ENCODE peak calls at places on chromosomes 1 and 21, in nine cellular contexts. One of them, this sample, is unnamed. For H3K4me1, the result is how much of the 10 kb centered on the place peaks cover.

GRCh38 chr1:26959722-26960624 is at the start of gene KDF1:
- DNase-seq in prostate gland: peak
- DNase-seq in hepatocyte: peak
- DNase-seq in Panc1: no peak
- DNase-seq in IMR-90: no peak
- DNase-seq in cardiac muscle cell: no peak
- DNase-seq in mammary epithelial cell: peak
- DNase-seq in PC-9: peak
- DNase-seq in upper lobe of right lung: peak
- DNase-seq in this sample: peak

GRCh38 chr1:55938376-55938850 is 641.0 kb downstream of the PLPP3 start:
- DNase-seq in PC-9: no peak
- DNase-seq in prostate gland: no peak
- DNase-seq in hepatocyte: no peak
- DNase-seq in cardiac muscle cell: no peak
- DNase-seq in upper lobe of right lung: no peak
- DNase-seq in mammary epithelial cell: no peak
- DNase-seq in IMR-90: no peak
- DNase-seq in Panc1: no peak
- DNase-seq in this sample: no peak

GRCh38 chr1:107195476-107195875 is 54.6 kb downstream of the NTNG1 start:
- DNase-seq in mammary epithelial cell: no peak
- DNase-seq in upper lobe of right lung: no peak
- DNase-seq in cardiac muscle cell: no peak
- DNase-seq in Panc1: no peak
- DNase-seq in prostate gland: no peak
- DNase-seq in PC-9: no peak
- DNase-seq in IMR-90: no peak
- DNase-seq in hepatocyte: no peak
- DNase-seq in this sample: peak

GRCh38 chr1:63557365-63557987 is 34.2 kb downstream of the EFCAB7 start:
- DNase-seq in hepatocyte: peak
- DNase-seq in upper lobe of right lung: no peak
- DNase-seq in prostate gland: no peak
- DNase-seq in PC-9: no peak
- DNase-seq in IMR-90: peak
- DNase-seq in cardiac muscle cell: peak
- DNase-seq in Panc1: peak
- DNase-seq in mammary epithelial cell: peak
- DNase-seq in this sample: no peak

GRCh38 chr1:208829601-208830000 is 585.4 kb upstream of the PLXNA2 start:
- DNase-seq in upper lobe of right lung: no peak
- DNase-seq in cardiac muscle cell: no peak
- DNase-seq in mammary epithelial cell: peak
- DNase-seq in prostate gland: no peak
- DNase-seq in hepatocyte: no peak
- DNase-seq in PC-9: no peak
- DNase-seq in Panc1: no peak
- DNase-seq in IMR-90: no peak
- DNase-seq in this sample: no peak

GRCh38 chr1:37817481-37817880 is 9.5 kb upstream of the YRDC start:
- DNase-seq in Panc1: no peak
- DNase-seq in cardiac muscle cell: peak
- DNase-seq in upper lobe of right lung: no peak
- DNase-seq in mammary epithelial cell: no peak
- DNase-seq in hepatocyte: peak
- DNase-seq in prostate gland: no peak
- DNase-seq in IMR-90: peak
- DNase-seq in PC-9: no peak
- DNase-seq in this sample: no peak

GRCh38 chr1:16677552-16678423 is 11.0 kb upstream of the RNU1-3 start:
- DNase-seq in upper lobe of right lung: peak
- DNase-seq in hepatocyte: no peak
- DNase-seq in Panc1: peak
- DNase-seq in PC-9: peak
- DNase-seq in IMR-90: peak
- DNase-seq in cardiac muscle cell: peak
- DNase-seq in prostate gland: no peak
- DNase-seq in mammary epithelial cell: peak
- DNase-seq in this sample: no peak

GRCh38 chr1:246161626-246162025 is 345.5 kb downstream of the SMYD3 start:
- DNase-seq in mammary epithelial cell: peak
- DNase-seq in Panc1: no peak
- DNase-seq in PC-9: no peak
- DNase-seq in IMR-90: peak
- DNase-seq in hepatocyte: peak
- DNase-seq in prostate gland: no peak
- DNase-seq in upper lobe of right lung: no peak
- DNase-seq in cardiac muscle cell: peak
- DNase-seq in this sample: peak

GRCh38 chr1:22196041-22196440 is 53.1 kb upstream of the WNT4 start:
- DNase-seq in upper lobe of right lung: no peak
- DNase-seq in PC-9: peak
- DNase-seq in Panc1: no peak
- DNase-seq in cardiac muscle cell: no peak
- DNase-seq in mammary epithelial cell: no peak
- DNase-seq in hepatocyte: no peak
- DNase-seq in prostate gland: no peak
- DNase-seq in IMR-90: no peak
- DNase-seq in this sample: no peak

GRCh38 chr1:211652371-211652770 is 23.1 kb downstream of the NEK2 start:
- DNase-seq in IMR-90: no peak
- DNase-seq in Panc1: no peak
- DNase-seq in mammary epithelial cell: no peak
- DNase-seq in prostate gland: no peak
- DNase-seq in cardiac muscle cell: no peak
- DNase-seq in hepatocyte: peak
- DNase-seq in PC-9: no peak
- DNase-seq in upper lobe of right lung: peak
- DNase-seq in this sample: no peak

GRCh38 chr1:203516906-203517305 is 23.0 kb downstream of the OPTC start:
- DNase-seq in hepatocyte: no peak
- DNase-seq in IMR-90: no peak
- DNase-seq in Panc1: no peak
- DNase-seq in PC-9: no peak
- DNase-seq in mammary epithelial cell: no peak
- DNase-seq in cardiac muscle cell: no peak
- DNase-seq in upper lobe of right lung: no peak
- DNase-seq in prostate gland: no peak
- DNase-seq in this sample: no peak

GRCh38 chr21:37407719-37408455 is 41.3 kb downstream of the DYRK1A start:
- DNase-seq in hepatocyte: no peak
- DNase-seq in Panc1: no peak
- DNase-seq in IMR-90: peak
- DNase-seq in mammary epithelial cell: peak
- DNase-seq in prostate gland: no peak
- DNase-seq in cardiac muscle cell: peak
- DNase-seq in upper lobe of right lung: no peak
- DNase-seq in PC-9: no peak
- DNase-seq in this sample: no peak

GRCh38 chr1:234997201-234998173 is 131.2 kb downstream of the TOMM20 start:
- DNase-seq in PC-9: peak
- DNase-seq in upper lobe of right lung: peak
- DNase-seq in mammary epithelial cell: peak
- DNase-seq in prostate gland: peak
- DNase-seq in cardiac muscle cell: peak
- DNase-seq in hepatocyte: peak
- DNase-seq in Panc1: peak
- DNase-seq in IMR-90: peak
- DNase-seq in this sample: peak

GRCh38 chr1:93769767-93770166 is 88.1 kb upstream of the BCAR3 start:
- DNase-seq in cardiac muscle cell: no peak
- DNase-seq in PC-9: no peak
- DNase-seq in hepatocyte: no peak
- DNase-seq in upper lobe of right lung: no peak
- DNase-seq in mammary epithelial cell: no peak
- DNase-seq in IMR-90: no peak
- DNase-seq in Panc1: no peak
- DNase-seq in prostate gland: no peak
- DNase-seq in this sample: no peak
- H3K27ac ChIP-seq in cardiac muscle cell: no peak
- H3K27ac ChIP-seq in PC-9: peak
- H3K27ac ChIP-seq in hepatocyte: no peak
- H3K27ac ChIP-seq in upper lobe of right lung: no peak
- H3K27ac ChIP-seq in mammary epithelial cell: no peak
- H3K27ac ChIP-seq in IMR-90: no peak
- H3K27ac ChIP-seq in Panc1: peak
- H3K27ac ChIP-seq in prostate gland: no peak
- H3K27ac ChIP-seq in this sample: no peak

GRCh38 chr1:43546388-43547100 is 15.9 kb downstream of the PTPRF start:
- DNase-seq in PC-9: no peak
- DNase-seq in cardiac muscle cell: no peak
- DNase-seq in prostate gland: no peak
- DNase-seq in mammary epithelial cell: no peak
- DNase-seq in upper lobe of right lung: no peak
- DNase-seq in IMR-90: no peak
- DNase-seq in hepatocyte: no peak
- DNase-seq in Panc1: no peak
- DNase-seq in this sample: no peak

GRCh38 chr1:43543567-43543966 is 12.9 kb downstream of the PTPRF start:
- DNase-seq in PC-9: no peak
- DNase-seq in hepatocyte: no peak
- DNase-seq in prostate gland: no peak
- DNase-seq in mammary epithelial cell: no peak
- DNase-seq in cardiac muscle cell: no peak
- DNase-seq in Panc1: no peak
- DNase-seq in upper lobe of right lung: no peak
- DNase-seq in IMR-90: no peak
- DNase-seq in this sample: no peak

GRCh38 chr1:43545321-43545685 is 14.6 kb downstream of the PTPRF start:
- DNase-seq in hepatocyte: no peak
- DNase-seq in PC-9: no peak
- DNase-seq in Panc1: no peak
- DNase-seq in upper lobe of right lung: no peak
- DNase-seq in prostate gland: no peak
- DNase-seq in cardiac muscle cell: no peak
- DNase-seq in IMR-90: no peak
- DNase-seq in mammary epithelial cell: no peak
- DNase-seq in this sample: no peak

GRCh38 chr1:43547538-43548072 is 16.9 kb downstream of the PTPRF start:
- DNase-seq in hepatocyte: no peak
- DNase-seq in upper lobe of right lung: no peak
- DNase-seq in PC-9: no peak
- DNase-seq in prostate gland: no peak
- DNase-seq in Panc1: no peak
- DNase-seq in cardiac muscle cell: no peak
- DNase-seq in IMR-90: no peak
- DNase-seq in mammary epithelial cell: no peak
- DNase-seq in this sample: no peak

DNA sequence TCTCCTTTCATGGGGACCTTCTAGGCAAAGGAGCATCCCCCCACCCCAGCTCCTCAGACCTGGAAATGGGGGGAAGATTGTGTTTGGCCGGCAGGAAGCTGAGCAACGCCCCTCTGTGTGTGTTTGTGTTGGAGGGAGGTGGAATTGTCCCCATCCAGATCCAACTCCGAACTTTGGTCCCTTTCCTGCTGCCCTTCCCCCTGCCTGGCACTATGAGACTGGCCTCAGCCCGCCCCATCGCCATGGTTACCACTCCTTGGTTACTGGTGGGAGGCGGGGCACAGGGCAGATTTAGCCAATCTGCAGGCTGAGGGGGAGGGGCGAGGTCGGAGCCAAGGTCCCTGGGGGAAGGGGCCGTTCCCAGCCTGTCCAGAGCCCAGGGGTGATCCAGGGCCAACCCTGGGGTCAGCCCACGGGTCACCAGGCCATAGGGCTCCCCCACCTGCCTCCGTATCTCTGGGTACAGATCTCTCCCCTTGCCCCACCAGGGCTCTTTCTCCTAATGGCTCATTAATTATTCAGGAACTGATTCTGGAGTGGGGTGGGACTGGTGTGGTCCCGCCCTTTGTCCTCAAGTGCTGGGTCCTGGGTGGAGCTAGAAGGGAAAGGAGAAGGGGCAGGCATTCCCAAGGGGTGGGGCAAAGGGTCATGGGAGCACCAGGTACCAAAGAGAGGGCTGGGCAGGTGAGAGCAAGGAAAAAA is 15.2 kb downstream of the PTPRF start:
- DNase-seq in upper lobe of right lung: peak
- DNase-seq in mammary epithelial cell: no peak
- DNase-seq in IMR-90: no peak
- DNase-seq in cardiac muscle cell: peak
- DNase-seq in prostate gland: peak
- DNase-seq in PC-9: no peak
- DNase-seq in Panc1: no peak
- DNase-seq in hepatocyte: peak
- DNase-seq in this sample: no peak
- H3K4me1 ChIP-seq in upper lobe of right lung: under half
- H3K4me1 ChIP-seq in mammary epithelial cell: under half
- H3K4me1 ChIP-seq in IMR-90: under half
- H3K4me1 ChIP-seq in cardiac muscle cell: under half
- H3K4me1 ChIP-seq in prostate gland: half or more
- H3K4me1 ChIP-seq in PC-9: half or more
- H3K4me1 ChIP-seq in Panc1: under half
- H3K4me1 ChIP-seq in hepatocyte: half or more
- H3K4me1 ChIP-seq in this sample: under half

DNA sequence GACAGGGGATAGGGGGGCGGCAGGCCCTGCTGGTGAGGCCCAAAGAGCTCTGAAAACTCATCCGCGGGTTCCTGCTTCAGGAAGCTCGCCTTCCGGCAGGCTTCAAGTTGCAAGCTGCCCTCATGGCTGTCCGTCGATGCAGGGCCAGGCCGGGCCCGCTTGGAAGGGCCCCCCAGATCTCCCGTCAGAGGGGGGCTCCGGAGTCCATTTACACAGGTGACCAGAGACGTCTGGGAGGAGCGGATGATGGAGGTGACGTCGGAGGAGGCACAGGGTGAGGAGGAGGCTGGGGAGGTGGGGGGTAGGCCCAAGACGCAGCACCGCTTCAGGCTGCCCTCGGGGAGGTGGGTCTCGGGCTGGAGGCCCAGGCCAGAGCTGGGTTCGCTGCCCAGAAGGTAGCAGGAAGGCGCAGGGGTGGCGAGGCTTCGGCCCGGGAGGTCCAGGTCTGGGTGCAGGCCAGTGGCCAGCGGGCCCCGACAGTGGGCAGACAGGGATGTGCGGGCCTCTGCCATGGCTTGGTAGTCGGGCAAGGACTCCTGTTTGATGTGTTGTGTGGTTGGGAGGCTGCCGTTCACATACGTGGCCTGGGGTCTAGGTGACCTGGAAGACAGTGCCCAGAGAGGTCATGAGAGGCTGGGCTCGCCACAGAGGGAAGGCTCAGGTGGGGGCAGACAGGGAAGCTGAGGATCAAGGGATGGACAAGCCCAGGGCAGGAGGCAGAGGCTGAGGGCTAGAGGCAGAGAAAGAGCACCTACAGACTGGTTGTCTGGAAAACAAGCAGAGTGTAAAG is 135.4 kb downstream of the DMRTB1 start:
- DNase-seq in cardiac muscle cell: no peak
- DNase-seq in mammary epithelial cell: no peak
- DNase-seq in Panc1: no peak
- DNase-seq in IMR-90: no peak
- DNase-seq in prostate gland: no peak
- DNase-seq in upper lobe of right lung: peak
- DNase-seq in hepatocyte: no peak
- DNase-seq in PC-9: no peak
- DNase-seq in this sample: no peak
- TF ChIP-seq CTCF in cardiac muscle cell: no peak
- TF ChIP-seq CTCF in mammary epithelial cell: no peak
- TF ChIP-seq CTCF in Panc1: no peak
- TF ChIP-seq CTCF in IMR-90: no peak
- TF ChIP-seq CTCF in prostate gland: no peak
- TF ChIP-seq CTCF in upper lobe of right lung: no peak
- TF ChIP-seq CTCF in hepatocyte: no peak
- TF ChIP-seq CTCF in PC-9: no peak
- TF ChIP-seq CTCF in this sample: no peak

GRCh38 chr21:44515359-44516165 is 24.4 kb downstream of the KRTAP10-1 start:
- DNase-seq in PC-9: no peak
- DNase-seq in hepatocyte: no peak
- DNase-seq in IMR-90: no peak
- DNase-seq in cardiac muscle cell: no peak
- DNase-seq in upper lobe of right lung: no peak
- DNase-seq in Panc1: no peak
- DNase-seq in prostate gland: no peak
- DNase-seq in mammary epithelial cell: no peak
- DNase-seq in this sample: no peak
- H3K27ac ChIP-seq in PC-9: no peak
- H3K27ac ChIP-seq in hepatocyte: no peak
- H3K27ac ChIP-seq in IMR-90: no peak
- H3K27ac ChIP-seq in cardiac muscle cell: no peak
- H3K27ac ChIP-seq in upper lobe of right lung: no peak
- H3K27ac ChIP-seq in Panc1: no peak
- H3K27ac ChIP-seq in prostate gland: no peak
- H3K27ac ChIP-seq in mammary epithelial cell: no peak
- H3K27ac ChIP-seq in this sample: no peak